ENCODE peak calls at places on chromosome 19, in nine cellular contexts. One of them, this sample, is unnamed.
A peak's percentile ranks its signal among the peaks of the same experiment; 100 is the strongest.

GRCh38 chr19:48565090-48565489 is 13.1 kb downstream of the SULT2B1 start:
- DNase-seq in stomach: no peak
- DNase-seq in heart left ventricle: no peak
- DNase-seq in adrenal gland: no peak
- DNase-seq in gastrocnemius medialis: no peak
- DNase-seq in body of pancreas: no peak
- DNase-seq in transverse colon: no peak
- DNase-seq in tibial nerve: no peak
- DNase-seq in ovary: no peak
- DNase-seq in this sample: no peak

GRCh38 chr19:41588497-41589209 is 12.7 kb downstream of the CEACAM21 start:
- DNase-seq in adrenal gland: no peak
- DNase-seq in heart left ventricle: no peak
- DNase-seq in transverse colon: no peak
- DNase-seq in ovary: no peak
- DNase-seq in body of pancreas: no peak
- DNase-seq in gastrocnemius medialis: no peak
- DNase-seq in stomach: no peak
- DNase-seq in tibial nerve: peak; percentile 25
- DNase-seq in this sample: no peak

GRCh38 chr19:16541526-16542044 is 652 bp downstream of the CHERP start:
- DNase-seq in heart left ventricle: no peak
- DNase-seq in transverse colon: no peak
- DNase-seq in tibial nerve: no peak
- DNase-seq in stomach: no peak
- DNase-seq in body of pancreas: no peak
- DNase-seq in gastrocnemius medialis: no peak
- DNase-seq in ovary: no peak
- DNase-seq in adrenal gland: no peak
- DNase-seq in this sample: no peak

GRCh38 chr19:37979547-37980082 is 72.6 kb downstream of the SIPA1L3 start:
- DNase-seq in ovary: no peak
- DNase-seq in gastrocnemius medialis: no peak
- DNase-seq in transverse colon: peak; percentile 51
- DNase-seq in heart left ventricle: no peak
- DNase-seq in body of pancreas: no peak
- DNase-seq in tibial nerve: no peak
- DNase-seq in stomach: peak; percentile 67
- DNase-seq in adrenal gland: no peak
- DNase-seq in this sample: no peak

GRCh38 chr19:8426283-8426682 is 13.2 kb downstream of the MARCHF2 start:
- DNase-seq in adrenal gland: no peak
- DNase-seq in stomach: no peak
- DNase-seq in gastrocnemius medialis: no peak
- DNase-seq in ovary: no peak
- DNase-seq in body of pancreas: no peak
- DNase-seq in transverse colon: no peak
- DNase-seq in tibial nerve: no peak
- DNase-seq in heart left ventricle: no peak
- DNase-seq in this sample: no peak

GRCh38 chr19:11797491-11797890 is 832 bp upstream of the ZNF491 start:
- DNase-seq in heart left ventricle: peak; percentile 88
- DNase-seq in ovary: peak; percentile 86
- DNase-seq in body of pancreas: peak; percentile 97
- DNase-seq in transverse colon: peak; percentile 92
- DNase-seq in stomach: peak; percentile 93
- DNase-seq in tibial nerve: peak; percentile 91
- DNase-seq in gastrocnemius medialis: peak; percentile 91
- DNase-seq in adrenal gland: peak; percentile 91
- DNase-seq in this sample: peak; percentile 86

GRCh38 chr19:58385313-58386165 is 1.5 kb upstream of the RPS5 start:
- DNase-seq in adrenal gland: no peak
- DNase-seq in tibial nerve: no peak
- DNase-seq in transverse colon: no peak
- DNase-seq in heart left ventricle: no peak
- DNase-seq in ovary: peak; percentile 49
- DNase-seq in gastrocnemius medialis: no peak
- DNase-seq in body of pancreas: no peak
- DNase-seq in stomach: no peak
- DNase-seq in this sample: no peak

GRCh38 chr19:35885225-35885624 is 15.1 kb downstream of the NFKBID start:
- DNase-seq in gastrocnemius medialis: no peak
- DNase-seq in adrenal gland: no peak
- DNase-seq in ovary: no peak
- DNase-seq in body of pancreas: no peak
- DNase-seq in heart left ventricle: no peak
- DNase-seq in transverse colon: no peak
- DNase-seq in stomach: no peak
- DNase-seq in tibial nerve: no peak
- DNase-seq in this sample: no peak

GRCh38 chr19:55452381-55453325 is 8.8 kb downstream of the ISOC2 start:
- DNase-seq in body of pancreas: peak; percentile 68
- DNase-seq in stomach: peak; percentile 49
- DNase-seq in transverse colon: peak; percentile 46
- DNase-seq in tibial nerve: peak; percentile 56
- DNase-seq in ovary: peak; percentile 86
- DNase-seq in adrenal gland: peak; percentile 87
- DNase-seq in gastrocnemius medialis: peak; percentile 71
- DNase-seq in heart left ventricle: peak; percentile 72
- DNase-seq in this sample: peak; percentile 88

GRCh38 chr19:32708457-32708856 is 11.1 kb upstream of the TDRD12 start:
- DNase-seq in adrenal gland: no peak
- DNase-seq in stomach: no peak
- DNase-seq in ovary: no peak
- DNase-seq in body of pancreas: no peak
- DNase-seq in heart left ventricle: no peak
- DNase-seq in transverse colon: no peak
- DNase-seq in tibial nerve: no peak
- DNase-seq in gastrocnemius medialis: no peak
- DNase-seq in this sample: no peak

GRCh38 chr19:56725829-56726424 is 54.4 kb upstream of the ZNF835 start:
- DNase-seq in tibial nerve: no peak
- DNase-seq in stomach: no peak
- DNase-seq in heart left ventricle: no peak
- DNase-seq in body of pancreas: no peak
- DNase-seq in gastrocnemius medialis: no peak
- DNase-seq in transverse colon: no peak
- DNase-seq in adrenal gland: no peak
- DNase-seq in ovary: no peak
- DNase-seq in this sample: no peak

GRCh38 chr19:1067341-1068103 is 555 bp downstream of the ARHGAP45 start:
- DNase-seq in tibial nerve: no peak
- DNase-seq in transverse colon: peak; percentile 34
- DNase-seq in ovary: no peak
- DNase-seq in stomach: no peak
- DNase-seq in adrenal gland: no peak
- DNase-seq in body of pancreas: no peak
- DNase-seq in heart left ventricle: no peak
- DNase-seq in gastrocnemius medialis: no peak
- DNase-seq in this sample: no peak

GRCh38 chr19:10279737-10280442 is 6.9 kb upstream of the ICAM4 start:
- DNase-seq in tibial nerve: no peak
- DNase-seq in stomach: no peak
- DNase-seq in transverse colon: no peak
- DNase-seq in adrenal gland: no peak
- DNase-seq in body of pancreas: no peak
- DNase-seq in gastrocnemius medialis: no peak
- DNase-seq in heart left ventricle: no peak
- DNase-seq in ovary: no peak
- DNase-seq in this sample: no peak
- TF ChIP-seq POLR2A in tibial nerve: no peak
- TF ChIP-seq POLR2A in stomach: no peak
- TF ChIP-seq POLR2A in transverse colon: no peak
- TF ChIP-seq POLR2A in adrenal gland: no peak
- TF ChIP-seq POLR2A in body of pancreas: no peak
- TF ChIP-seq POLR2A in gastrocnemius medialis: no peak
- TF ChIP-seq POLR2A in heart left ventricle: no peak
- TF ChIP-seq POLR2A in ovary: no peak
- TF ChIP-seq POLR2A in this sample: no peak

GRCh38 chr19:51703655-51704515 is 10.8 kb downstream of the SPACA6 start:
- DNase-seq in stomach: peak; percentile 98
- DNase-seq in ovary: peak; percentile 98
- DNase-seq in gastrocnemius medialis: peak; percentile 87
- DNase-seq in body of pancreas: peak; percentile 98
- DNase-seq in heart left ventricle: peak; percentile 98
- DNase-seq in adrenal gland: peak; percentile 96
- DNase-seq in tibial nerve: peak; percentile 98
- DNase-seq in transverse colon: peak; percentile 98
- DNase-seq in this sample: peak; percentile 97
- TF ChIP-seq POLR2A in stomach: no peak
- TF ChIP-seq POLR2A in ovary: peak; percentile 87
- TF ChIP-seq POLR2A in gastrocnemius medialis: peak; percentile 65
- TF ChIP-seq POLR2A in body of pancreas: peak; percentile 91
- TF ChIP-seq POLR2A in heart left ventricle: peak; percentile 78
- TF ChIP-seq POLR2A in adrenal gland: peak; percentile 74
- TF ChIP-seq POLR2A in tibial nerve: peak; percentile 89
- TF ChIP-seq POLR2A in transverse colon: peak; percentile 85
- TF ChIP-seq POLR2A in this sample: peak; percentile 83

GRCh38 chr19:4360081-4360569 is 16.8 kb downstream of the MPND start:
- DNase-seq in stomach: no peak
- DNase-seq in adrenal gland: no peak
- DNase-seq in transverse colon: no peak
- DNase-seq in heart left ventricle: no peak
- DNase-seq in tibial nerve: no peak
- DNase-seq in gastrocnemius medialis: no peak
- DNase-seq in ovary: peak; percentile 61
- DNase-seq in body of pancreas: no peak
- DNase-seq in this sample: no peak

GRCh38 chr19:4357921-4358326 is 14.6 kb downstream of the MPND start:
- DNase-seq in tibial nerve: no peak
- DNase-seq in body of pancreas: no peak
- DNase-seq in gastrocnemius medialis: no peak
- DNase-seq in transverse colon: no peak
- DNase-seq in stomach: no peak
- DNase-seq in ovary: peak; percentile 30
- DNase-seq in heart left ventricle: no peak
- DNase-seq in adrenal gland: no peak
- DNase-seq in this sample: no peak

GRCh38 chr19:4357095-4357797 is 13.9 kb downstream of the MPND start:
- DNase-seq in gastrocnemius medialis: no peak
- DNase-seq in tibial nerve: no peak
- DNase-seq in stomach: no peak
- DNase-seq in adrenal gland: no peak
- DNase-seq in ovary: no peak
- DNase-seq in heart left ventricle: no peak
- DNase-seq in transverse colon: no peak
- DNase-seq in body of pancreas: no peak
- DNase-seq in this sample: no peak

GRCh38 chr19:4359627-4360000 is 16.3 kb downstream of the MPND start:
- DNase-seq in stomach: no peak
- DNase-seq in body of pancreas: no peak
- DNase-seq in heart left ventricle: no peak
- DNase-seq in ovary: peak; percentile 47
- DNase-seq in transverse colon: no peak
- DNase-seq in adrenal gland: no peak
- DNase-seq in gastrocnemius medialis: no peak
- DNase-seq in tibial nerve: no peak
- DNase-seq in this sample: no peak

DNA sequence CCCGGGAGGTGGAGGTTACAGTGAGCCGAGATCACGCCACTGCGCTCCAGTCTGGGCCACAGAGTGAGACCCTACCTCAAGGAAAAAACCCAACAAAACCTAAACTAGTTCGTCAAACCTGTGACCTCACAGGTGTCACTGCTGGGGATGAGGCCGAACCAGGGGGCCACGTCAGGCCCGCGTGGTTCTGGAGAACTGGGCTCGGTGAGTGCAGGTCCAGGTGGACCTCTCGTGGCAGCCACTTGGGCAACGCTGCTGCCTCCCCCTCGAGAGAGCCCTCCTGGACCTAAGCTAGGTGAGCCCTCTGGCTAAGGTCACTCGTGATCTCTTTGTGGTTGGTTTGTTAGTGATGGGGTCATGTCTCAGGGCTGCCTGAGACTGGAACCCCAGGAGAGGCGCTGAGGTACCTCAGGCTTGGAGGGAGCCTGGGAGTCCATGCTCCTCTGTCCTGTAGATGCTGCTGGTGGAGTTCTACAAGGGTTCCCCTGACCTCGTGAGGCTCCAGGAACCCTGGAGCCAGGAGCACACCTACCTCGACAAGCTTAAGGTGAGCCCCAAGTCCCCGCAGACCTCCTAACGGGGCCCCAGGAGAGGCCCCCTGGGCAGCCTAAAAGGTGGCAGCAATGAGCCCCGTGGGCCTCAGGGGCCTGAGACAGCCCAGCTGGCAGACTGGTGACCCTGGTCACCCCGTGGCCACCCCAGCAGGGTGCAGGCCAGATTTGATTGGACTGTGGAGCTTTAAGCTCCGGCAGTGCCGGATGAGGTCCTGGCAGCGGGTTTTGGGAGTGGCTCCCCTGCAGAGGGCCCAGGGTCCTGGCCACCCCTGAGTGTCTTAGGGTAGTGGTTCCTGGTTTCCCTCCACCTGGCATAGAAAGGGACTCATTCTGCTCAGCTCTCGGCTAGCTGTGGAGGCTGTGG is 15.6 kb downstream of the MPND start:
- DNase-seq in body of pancreas: no peak
- DNase-seq in ovary: peak; percentile 33
- DNase-seq in gastrocnemius medialis: no peak
- DNase-seq in tibial nerve: no peak
- DNase-seq in heart left ventricle: no peak
- DNase-seq in stomach: no peak
- DNase-seq in transverse colon: no peak
- DNase-seq in adrenal gland: no peak
- DNase-seq in this sample: no peak
- TF ChIP-seq POLR2A in body of pancreas: no peak
- TF ChIP-seq POLR2A in ovary: no peak
- TF ChIP-seq POLR2A in gastrocnemius medialis: no peak
- TF ChIP-seq POLR2A in tibial nerve: no peak
- TF ChIP-seq POLR2A in heart left ventricle: no peak
- TF ChIP-seq POLR2A in stomach: no peak
- TF ChIP-seq POLR2A in transverse colon: no peak
- TF ChIP-seq POLR2A in adrenal gland: no peak
- TF ChIP-seq POLR2A in this sample: no peak

GRCh38 chr19:13208964-13209796 is 59.0 kb downstream of the IER2 start:
- DNase-seq in ovary: peak; percentile 28
- DNase-seq in gastrocnemius medialis: no peak
- DNase-seq in heart left ventricle: peak; percentile 29
- DNase-seq in tibial nerve: no peak
- DNase-seq in adrenal gland: no peak
- DNase-seq in stomach: no peak
- DNase-seq in body of pancreas: no peak
- DNase-seq in transverse colon: no peak
- DNase-seq in this sample: no peak
- TF ChIP-seq POLR2A in ovary: no peak
- TF ChIP-seq POLR2A in gastrocnemius medialis: no peak
- TF ChIP-seq POLR2A in heart left ventricle: no peak
- TF ChIP-seq POLR2A in tibial nerve: no peak
- TF ChIP-seq POLR2A in adrenal gland: no peak
- TF ChIP-seq POLR2A in stomach: no peak
- TF ChIP-seq POLR2A in body of pancreas: no peak
- TF ChIP-seq POLR2A in transverse colon: no peak
- TF ChIP-seq POLR2A in this sample: no peak

This sample was measured in erythroblast.